ENCODE peak calls at places on chromosomes 11 and 22, in five cellular contexts. V is EH; K is nephron progenitor cell; X is cardiac fibroblast; Q is stimulated activated CD4-positive, alpha-beta T cell treated with anti-CD3 and anti-CD28 coated beads, Interleukin-2, amount 100 ng/mL, for 48 hours. S is an unnamed sample.

GRCh38 chr11:94511932-94512781 is at the start of gene C11orf97:
- DNase-seq in X (peak), Q (peak), K (peak), V (peak), S (no peak)

GRCh38 chr22:36762687-36763260 is 13.1 kb downstream of the IFT27 start:
- DNase-seq in X (peak), V (peak), Q (no peak), K (no peak), S (peak)

GRCh38 chr11:123063396-123064267 is 1.7 kb upstream of the HSPA8 start:
- DNase-seq in X (peak), V (peak), Q (peak), K (no peak), S (peak)

GRCh38 chr11:20127671-20128527 is 32.4 kb downstream of the DBX1 start:
- DNase-seq in Q (peak), X (peak), K (peak), V (peak), S (no peak)

GRCh38 chr11:2700415-2701211 is 819 bp upstream of the KCNQ1OT1 start:
- DNase-seq in Q (peak), X (peak), V (peak), K (peak), S (peak)

GRCh38 chr11:108751444-108751843 is 86.6 kb downstream of the DDX10 start:
- DNase-seq in V (no peak), K (no peak), Q (no peak), X (no peak), S (no peak)

GRCh38 chr11:3129591-3130268 is 35.4 kb downstream of the OSBPL5 start:
- DNase-seq in K (no peak), X (no peak), V (no peak), Q (no peak), S (peak)

GRCh38 chr22:46149998-46150549 is at the start of gene PPARA:
- DNase-seq in K (peak), Q (peak), V (peak), X (peak), S (peak)

GRCh38 chr22:27045103-27045940 is 387.9 kb downstream of the MIAT start:
- DNase-seq in V (peak), K (no peak), Q (no peak), X (peak), S (no peak)

GRCh38 chr11:35139883-35140282 is 912 bp downstream of the CD44 start:
- DNase-seq in V (peak), Q (no peak), X (no peak), K (no peak), S (no peak)

GRCh38 chr22:35970601-35971417 is 57.8 kb downstream of the RBFOX2 start:
- DNase-seq in K (no peak), X (no peak), Q (no peak), V (no peak), S (no peak)